ENCODE peak calls at places on chromosomes 7 and 10, in six cellular contexts. One of them, this sample, is unnamed.

GRCh38 chr7:11847336-11847735 is 15.3 kb upstream of the THSD7A start:
- DNase-seq in germinal center: no peak
- DNase-seq in activated CD4-positive, alpha-beta T cell treated with anti-CD3 and anti-CD28 coated beads, Interleukin-2, amount 50 U/mL, for 1 hour: no peak
- DNase-seq in T-helper 17 cell: no peak
- DNase-seq in AML-193: no peak
- DNase-seq in NCI-H460: no peak
- DNase-seq in this sample: no peak

GRCh38 chr7:88109612-88110011 is 110.2 kb downstream of the SRI start:
- DNase-seq in activated CD4-positive, alpha-beta T cell treated with anti-CD3 and anti-CD28 coated beads, Interleukin-2, amount 50 U/mL, for 1 hour: no peak
- DNase-seq in T-helper 17 cell: no peak
- DNase-seq in germinal center: no peak
- DNase-seq in AML-193: no peak
- DNase-seq in NCI-H460: no peak
- DNase-seq in this sample: no peak

GRCh38 chr7:2046581-2047271 is 186.0 kb downstream of the MAD1L1 start:
- DNase-seq in NCI-H460: no peak
- DNase-seq in AML-193: no peak
- DNase-seq in T-helper 17 cell: no peak
- DNase-seq in activated CD4-positive, alpha-beta T cell treated with anti-CD3 and anti-CD28 coated beads, Interleukin-2, amount 50 U/mL, for 1 hour: no peak
- DNase-seq in germinal center: no peak
- DNase-seq in this sample: no peak

GRCh38 chr10:80324086-80324485 is 32.5 kb downstream of the DYDC1 start:
- DNase-seq in germinal center: no peak
- DNase-seq in NCI-H460: no peak
- DNase-seq in T-helper 17 cell: no peak
- DNase-seq in activated CD4-positive, alpha-beta T cell treated with anti-CD3 and anti-CD28 coated beads, Interleukin-2, amount 50 U/mL, for 1 hour: no peak
- DNase-seq in AML-193: no peak
- DNase-seq in this sample: peak

GRCh38 chr10:63553031-63553430 is 31.8 kb downstream of the REEP3 start:
- DNase-seq in T-helper 17 cell: no peak
- DNase-seq in activated CD4-positive, alpha-beta T cell treated with anti-CD3 and anti-CD28 coated beads, Interleukin-2, amount 50 U/mL, for 1 hour: no peak
- DNase-seq in NCI-H460: no peak
- DNase-seq in germinal center: no peak
- DNase-seq in AML-193: no peak
- DNase-seq in this sample: peak

GRCh38 chr10:30197186-30197585 is 137.8 kb upstream of the JCAD start:
- DNase-seq in AML-193: no peak
- DNase-seq in activated CD4-positive, alpha-beta T cell treated with anti-CD3 and anti-CD28 coated beads, Interleukin-2, amount 50 U/mL, for 1 hour: no peak
- DNase-seq in germinal center: no peak
- DNase-seq in T-helper 17 cell: no peak
- DNase-seq in NCI-H460: no peak
- DNase-seq in this sample: no peak

GRCh38 chr7:134509010-134509409 is 18.4 kb upstream of the AKR1B10 start:
- DNase-seq in NCI-H460: no peak
- DNase-seq in activated CD4-positive, alpha-beta T cell treated with anti-CD3 and anti-CD28 coated beads, Interleukin-2, amount 50 U/mL, for 1 hour: no peak
- DNase-seq in T-helper 17 cell: no peak
- DNase-seq in AML-193: no peak
- DNase-seq in germinal center: no peak
- DNase-seq in this sample: no peak

GRCh38 chr7:68038621-68039314 is 1042.1 kb downstream of the TYW1 start:
- DNase-seq in T-helper 17 cell: no peak
- DNase-seq in activated CD4-positive, alpha-beta T cell treated with anti-CD3 and anti-CD28 coated beads, Interleukin-2, amount 50 U/mL, for 1 hour: no peak
- DNase-seq in AML-193: no peak
- DNase-seq in germinal center: no peak
- DNase-seq in NCI-H460: peak
- DNase-seq in this sample: peak

GRCh38 chr7:149680316-149681025 is 92.9 kb downstream of the ZNF467 start:
- DNase-seq in NCI-H460: no peak
- DNase-seq in T-helper 17 cell: no peak
- DNase-seq in germinal center: no peak
- DNase-seq in activated CD4-positive, alpha-beta T cell treated with anti-CD3 and anti-CD28 coated beads, Interleukin-2, amount 50 U/mL, for 1 hour: no peak
- DNase-seq in AML-193: no peak
- DNase-seq in this sample: no peak

GRCh38 chr10:80524190-80524589 is 13.5 kb upstream of the SH2D4B start:
- DNase-seq in T-helper 17 cell: no peak
- DNase-seq in germinal center: no peak
- DNase-seq in activated CD4-positive, alpha-beta T cell treated with anti-CD3 and anti-CD28 coated beads, Interleukin-2, amount 50 U/mL, for 1 hour: no peak
- DNase-seq in NCI-H460: no peak
- DNase-seq in AML-193: no peak
- DNase-seq in this sample: no peak

GRCh38 chr10:34811968-34812514 is 3.1 kb downstream of the PARD3 start:
- DNase-seq in T-helper 17 cell: no peak
- DNase-seq in NCI-H460: no peak
- DNase-seq in AML-193: no peak
- DNase-seq in activated CD4-positive, alpha-beta T cell treated with anti-CD3 and anti-CD28 coated beads, Interleukin-2, amount 50 U/mL, for 1 hour: no peak
- DNase-seq in germinal center: no peak
- DNase-seq in this sample: no peak

GRCh38 chr7:44380831-44381493 is 55.6 kb upstream of the CAMK2B start:
- DNase-seq in AML-193: no peak
- DNase-seq in activated CD4-positive, alpha-beta T cell treated with anti-CD3 and anti-CD28 coated beads, Interleukin-2, amount 50 U/mL, for 1 hour: no peak
- DNase-seq in germinal center: no peak
- DNase-seq in T-helper 17 cell: no peak
- DNase-seq in NCI-H460: no peak
- DNase-seq in this sample: no peak

GRCh38 chr7:80681272-80681885 is 42.9 kb downstream of the CD36 start:
- DNase-seq in T-helper 17 cell: no peak
- DNase-seq in AML-193: peak
- DNase-seq in germinal center: no peak
- DNase-seq in NCI-H460: peak
- DNase-seq in activated CD4-positive, alpha-beta T cell treated with anti-CD3 and anti-CD28 coated beads, Interleukin-2, amount 50 U/mL, for 1 hour: no peak
- DNase-seq in this sample: peak

GRCh38 chr7:84339306-84339705 is 144.7 kb upstream of the SEMA3A start:
- DNase-seq in germinal center: no peak
- DNase-seq in NCI-H460: no peak
- DNase-seq in activated CD4-positive, alpha-beta T cell treated with anti-CD3 and anti-CD28 coated beads, Interleukin-2, amount 50 U/mL, for 1 hour: no peak
- DNase-seq in T-helper 17 cell: no peak
- DNase-seq in AML-193: no peak
- DNase-seq in this sample: no peak

GRCh38 chr7:21314954-21315353 is 112.9 kb upstream of the SP4 start:
- DNase-seq in germinal center: no peak
- DNase-seq in T-helper 17 cell: no peak
- DNase-seq in AML-193: no peak
- DNase-seq in activated CD4-positive, alpha-beta T cell treated with anti-CD3 and anti-CD28 coated beads, Interleukin-2, amount 50 U/mL, for 1 hour: no peak
- DNase-seq in NCI-H460: no peak
- DNase-seq in this sample: no peak

GRCh38 chr7:137590071-137590470 is 246.5 kb upstream of the PTN start:
- DNase-seq in activated CD4-positive, alpha-beta T cell treated with anti-CD3 and anti-CD28 coated beads, Interleukin-2, amount 50 U/mL, for 1 hour: no peak
- DNase-seq in germinal center: no peak
- DNase-seq in T-helper 17 cell: no peak
- DNase-seq in AML-193: no peak
- DNase-seq in NCI-H460: no peak
- DNase-seq in this sample: no peak

GRCh38 chr10:26334232-26334931 is 103.8 kb upstream of the APBB1IP start:
- DNase-seq in germinal center: no peak
- DNase-seq in AML-193: no peak
- DNase-seq in T-helper 17 cell: no peak
- DNase-seq in NCI-H460: no peak
- DNase-seq in activated CD4-positive, alpha-beta T cell treated with anti-CD3 and anti-CD28 coated beads, Interleukin-2, amount 50 U/mL, for 1 hour: no peak
- DNase-seq in this sample: no peak

GRCh38 chr10:69087600-69088470 is at the start of gene SRGN:
- DNase-seq in T-helper 17 cell: peak
- DNase-seq in NCI-H460: peak
- DNase-seq in germinal center: peak
- DNase-seq in AML-193: peak
- DNase-seq in activated CD4-positive, alpha-beta T cell treated with anti-CD3 and anti-CD28 coated beads, Interleukin-2, amount 50 U/mL, for 1 hour: peak
- DNase-seq in this sample: no peak

GRCh38 chr10:51651063-51651462 is 48.3 kb downstream of the CSTF2T start:
- DNase-seq in germinal center: no peak
- DNase-seq in AML-193: no peak
- DNase-seq in activated CD4-positive, alpha-beta T cell treated with anti-CD3 and anti-CD28 coated beads, Interleukin-2, amount 50 U/mL, for 1 hour: no peak
- DNase-seq in NCI-H460: no peak
- DNase-seq in T-helper 17 cell: no peak
- DNase-seq in this sample: no peak

GRCh38 chr7:86328801-86329433 is 314.8 kb upstream of the GRM3 start:
- DNase-seq in AML-193: no peak
- DNase-seq in T-helper 17 cell: no peak
- DNase-seq in germinal center: no peak
- DNase-seq in activated CD4-positive, alpha-beta T cell treated with anti-CD3 and anti-CD28 coated beads, Interleukin-2, amount 50 U/mL, for 1 hour: no peak
- DNase-seq in NCI-H460: no peak
- DNase-seq in this sample: no peak

GRCh38 chr10:34473174-34474059 is 341.7 kb downstream of the PARD3 start:
- DNase-seq in AML-193: no peak
- DNase-seq in germinal center: no peak
- DNase-seq in NCI-H460: no peak
- DNase-seq in activated CD4-positive, alpha-beta T cell treated with anti-CD3 and anti-CD28 coated beads, Interleukin-2, amount 50 U/mL, for 1 hour: no peak
- DNase-seq in T-helper 17 cell: no peak
- DNase-seq in this sample: no peak

GRCh38 chr7:102042016-102042656 is 224.7 kb downstream of the CUX1 start:
- DNase-seq in T-helper 17 cell: no peak
- DNase-seq in NCI-H460: no peak
- DNase-seq in germinal center: no peak
- DNase-seq in activated CD4-positive, alpha-beta T cell treated with anti-CD3 and anti-CD28 coated beads, Interleukin-2, amount 50 U/mL, for 1 hour: no peak
- DNase-seq in AML-193: no peak
- DNase-seq in this sample: peak

GRCh38 chr10:95408931-95409873 is 118.4 kb upstream of the PDLIM1 start:
- DNase-seq in germinal center: no peak
- DNase-seq in T-helper 17 cell: no peak
- DNase-seq in AML-193: no peak
- DNase-seq in activated CD4-positive, alpha-beta T cell treated with anti-CD3 and anti-CD28 coated beads, Interleukin-2, amount 50 U/mL, for 1 hour: no peak
- DNase-seq in NCI-H460: no peak
- DNase-seq in this sample: no peak

GRCh38 chr10:112565434-112566053 is 118.5 kb downstream of the VTI1A start:
- DNase-seq in NCI-H460: peak
- DNase-seq in activated CD4-positive, alpha-beta T cell treated with anti-CD3 and anti-CD28 coated beads, Interleukin-2, amount 50 U/mL, for 1 hour: no peak
- DNase-seq in germinal center: peak
- DNase-seq in T-helper 17 cell: no peak
- DNase-seq in AML-193: peak
- DNase-seq in this sample: peak

GRCh38 chr7:1325646-1326510 is 93.2 kb downstream of the UNCX start:
- DNase-seq in activated CD4-positive, alpha-beta T cell treated with anti-CD3 and anti-CD28 coated beads, Interleukin-2, amount 50 U/mL, for 1 hour: no peak
- DNase-seq in AML-193: no peak
- DNase-seq in NCI-H460: no peak
- DNase-seq in T-helper 17 cell: no peak
- DNase-seq in germinal center: no peak
- DNase-seq in this sample: no peak

GRCh38 chr7:78638364-78638763 is 815.1 kb downstream of the MAGI2 start:
- DNase-seq in activated CD4-positive, alpha-beta T cell treated with anti-CD3 and anti-CD28 coated beads, Interleukin-2, amount 50 U/mL, for 1 hour: no peak
- DNase-seq in AML-193: no peak
- DNase-seq in germinal center: no peak
- DNase-seq in NCI-H460: no peak
- DNase-seq in T-helper 17 cell: no peak
- DNase-seq in this sample: no peak

GRCh38 chr10:86698207-86698940 is 30.1 kb downstream of the LDB3 start:
- DNase-seq in AML-193: no peak
- DNase-seq in T-helper 17 cell: no peak
- DNase-seq in activated CD4-positive, alpha-beta T cell treated with anti-CD3 and anti-CD28 coated beads, Interleukin-2, amount 50 U/mL, for 1 hour: no peak
- DNase-seq in germinal center: no peak
- DNase-seq in NCI-H460: no peak
- DNase-seq in this sample: no peak

GRCh38 chr7:33868151-33868550 is 37.2 kb upstream of the BMPER start:
- DNase-seq in AML-193: no peak
- DNase-seq in germinal center: no peak
- DNase-seq in activated CD4-positive, alpha-beta T cell treated with anti-CD3 and anti-CD28 coated beads, Interleukin-2, amount 50 U/mL, for 1 hour: no peak
- DNase-seq in NCI-H460: no peak
- DNase-seq in T-helper 17 cell: no peak
- DNase-seq in this sample: no peak

GRCh38 chr10:104328916-104329710 is 9.2 kb downstream of the ITPRIP start:
- DNase-seq in AML-193: peak
- DNase-seq in germinal center: no peak
- DNase-seq in activated CD4-positive, alpha-beta T cell treated with anti-CD3 and anti-CD28 coated beads, Interleukin-2, amount 50 U/mL, for 1 hour: peak
- DNase-seq in T-helper 17 cell: peak
- DNase-seq in NCI-H460: peak
- DNase-seq in this sample: peak

GRCh38 chr7:40859965-40860543 is 725.2 kb downstream of the SUGCT start:
- DNase-seq in germinal center: no peak
- DNase-seq in NCI-H460: no peak
- DNase-seq in AML-193: no peak
- DNase-seq in T-helper 17 cell: no peak
- DNase-seq in activated CD4-positive, alpha-beta T cell treated with anti-CD3 and anti-CD28 coated beads, Interleukin-2, amount 50 U/mL, for 1 hour: no peak
- DNase-seq in this sample: no peak

GRCh38 chr7:10802526-10802925 is 171.1 kb upstream of the PHF14 start:
- DNase-seq in activated CD4-positive, alpha-beta T cell treated with anti-CD3 and anti-CD28 coated beads, Interleukin-2, amount 50 U/mL, for 1 hour: no peak
- DNase-seq in T-helper 17 cell: no peak
- DNase-seq in germinal center: no peak
- DNase-seq in AML-193: no peak
- DNase-seq in NCI-H460: no peak
- DNase-seq in this sample: peak

GRCh38 chr10:386751-387693 is 251.8 kb downstream of the ZMYND11 start:
- DNase-seq in NCI-H460: no peak
- DNase-seq in T-helper 17 cell: no peak
- DNase-seq in activated CD4-positive, alpha-beta T cell treated with anti-CD3 and anti-CD28 coated beads, Interleukin-2, amount 50 U/mL, for 1 hour: no peak
- DNase-seq in AML-193: no peak
- DNase-seq in germinal center: no peak
- DNase-seq in this sample: no peak

GRCh38 chr10:86346169-86346793 is 20.3 kb downstream of the GRID1 start:
- DNase-seq in NCI-H460: no peak
- DNase-seq in germinal center: no peak
- DNase-seq in activated CD4-positive, alpha-beta T cell treated with anti-CD3 and anti-CD28 coated beads, Interleukin-2, amount 50 U/mL, for 1 hour: no peak
- DNase-seq in T-helper 17 cell: no peak
- DNase-seq in AML-193: no peak
- DNase-seq in this sample: no peak

GRCh38 chr7:14368285-14368684 is 378.8 kb upstream of the ETV1 start:
- DNase-seq in activated CD4-positive, alpha-beta T cell treated with anti-CD3 and anti-CD28 coated beads, Interleukin-2, amount 50 U/mL, for 1 hour: no peak
- DNase-seq in T-helper 17 cell: no peak
- DNase-seq in germinal center: no peak
- DNase-seq in AML-193: no peak
- DNase-seq in NCI-H460: no peak
- DNase-seq in this sample: no peak